ENCODE peak calls at places on chromosomes 13 and 19, in four cellular contexts. R, Z, H and W are unnamed samples.

GRCh38 chr13:53160211-53160610 is 131.6 kb downstream of the OLFM4 start:
- DNase-seq in R (no peak), Z (peak; percentile 43), H (no peak), W (no peak)

GRCh38 chr19:19170053-19170945 is at the start of gene MEF2B:
- DNase-seq in R (no peak), Z (peak; percentile 86), H (peak; percentile 89), W (peak; percentile 17)

GRCh38 chr13:38951525-38952313 is 38.9 kb downstream of the STOML3 start:
- DNase-seq in R (no peak), Z (no peak), H (peak; percentile 15), W (no peak)

GRCh38 chr19:1512671-1513491 is at the start of gene ADAMTSL5:
- DNase-seq in R (no peak), Z (peak; percentile 41), H (no peak), W (no peak)

GRCh38 chr19:58544591-58545285 is 874 bp downstream of the TRIM28 start:
- DNase-seq in R (no peak), Z (no peak), H (peak; percentile 66), W (peak; percentile 43)

GRCh38 chr19:36008336-36008978 is at the start of gene SYNE4:
- DNase-seq in R (peak; percentile 75), Z (peak; percentile 79), H (no peak), W (no peak)

GRCh38 chr13:94711561-94712286 is 621 bp downstream of the SOX21 start:
- DNase-seq in R (no peak), Z (peak; percentile 58), H (no peak), W (no peak)

GRCh38 chr19:13095393-13095784 is 7.3 kb downstream of the LYL1 start:
- DNase-seq in R (no peak), Z (peak; percentile 54), H (no peak), W (no peak)

GRCh38 chr13:53520132-53520531 is 491.5 kb downstream of the OLFM4 start:
- DNase-seq in R (no peak), Z (no peak), H (no peak), W (no peak)

GRCh38 chr19:49488046-49488862 is 846 bp downstream of the RPL13A start:
- DNase-seq in R (no peak), Z (peak; percentile 65), H (no peak), W (no peak)

GRCh38 chr19:8655340-8655709 is 24.9 kb downstream of the NFILZ start:
- DNase-seq in R (no peak), Z (no peak), H (no peak), W (peak; percentile 50)

GRCh38 chr19:634975-635652 is 1.8 kb upstream of the POLRMT start:
- DNase-seq in R (no peak), Z (no peak), H (no peak), W (no peak)

GRCh38 chr13:74889321-74889720 is 592.6 kb downstream of the TBC1D4 start:
- DNase-seq in R (no peak), Z (no peak), H (no peak), W (no peak)

GRCh38 chr13:107271226-107271625 is 703.3 kb upstream of the ARGLU1 start:
- DNase-seq in R (no peak), Z (peak; percentile 7), H (peak; percentile 3), W (peak; percentile 15)

GRCh38 chr19:7925171-7925837 is 631 bp downstream of the CTXN1 start:
- DNase-seq in R (peak; percentile 56), Z (peak; percentile 95), H (peak; percentile 81), W (peak; percentile 90)

GRCh38 chr19:35266904-35267817 is 1.6 kb upstream of the USF2 start:
- DNase-seq in R (no peak), Z (no peak), H (peak; percentile 65), W (peak; percentile 59)

GRCh38 chr19:35436477-35437141 is 11.4 kb upstream of the FFAR2 start:
- DNase-seq in R (no peak), Z (peak; percentile 46), H (peak; percentile 42), W (no peak)

GRCh38 chr19:20165971-20166592 is 932 bp upstream of the ZNF486 start:
- DNase-seq in R (no peak), Z (no peak), H (no peak), W (no peak)

GRCh38 chr19:39997595-39998216 is 846 bp downstream of the ZNF546 start:
- DNase-seq in R (no peak), Z (no peak), H (no peak), W (no peak)

GRCh38 chr13:99104396-99104795 is 96.3 kb upstream of the UBAC2 start:
- DNase-seq in R (no peak), Z (no peak), H (no peak), W (no peak)

GRCh38 chr19:28984315-28984714 is 228.6 kb downstream of the UQCRFS1 start:
- DNase-seq in R (no peak), Z (no peak), H (no peak), W (no peak)

GRCh38 chr19:17681505-17682125 is 6.5 kb downstream of the UNC13A start:
- DNase-seq in R (no peak), Z (peak; percentile 67), H (peak; percentile 26), W (peak; percentile 69)

GRCh38 chr19:10006335-10006708 is 4.0 kb downstream of the COL5A3 start:
- DNase-seq in R (no peak), Z (no peak), H (peak; percentile 42), W (peak; percentile 24)

GRCh38 chr19:51824603-51825002 is 29.6 kb downstream of the FPR3 start:
- DNase-seq in R (no peak), Z (no peak), H (peak; percentile 41), W (no peak)

GRCh38 chr19:56120371-56121179 is 520 bp downstream of the ZNF787 start:
- DNase-seq in R (peak; percentile 41), Z (peak; percentile 93), H (peak; percentile 95), W (peak; percentile 85)

GRCh38 chr13:99312493-99312883 is 5.3 kb upstream of the GPR183 start:
- DNase-seq in R (no peak), Z (no peak), H (peak; percentile 93), W (no peak)

GRCh38 chr19:383922-384800 is 24.8 kb downstream of the C2CD4C start:
- DNase-seq in R (no peak), Z (peak; percentile 88), H (peak; percentile 24), W (no peak)

GRCh38 chr13:95256086-95256485 is 45.2 kb downstream of the ABCC4 start:
- DNase-seq in R (peak; percentile 93), Z (no peak), H (no peak), W (no peak)

GRCh38 chr19:41537789-41538188 is 38.2 kb upstream of the CEACAM21 start:
- DNase-seq in R (no peak), Z (no peak), H (peak; percentile 42), W (peak; percentile 8)

GRCh38 chr19:39413903-39414608 is 1.6 kb downstream of the PLEKHG2 start:
- DNase-seq in R (no peak), Z (no peak), H (no peak), W (no peak)